ENCODE peak calls at places on chromosome 21, in ten cellular contexts. N is colonic mucosa, E is brain microvascular endothelial cell, G is foreskin fibroblast, Y is heart left ventricle, J is upper lobe of right lung, T is sigmoid colon, P is breast epithelium, X is psoas muscle, S is endodermal cell. Q is an unnamed sample.
A peak's percentile ranks its signal among the peaks of the same experiment; 100 is the strongest.

GRCh38 chr21:42123509-42123908 is 52.4 kb downstream of the UMODL1 start:
- DNase-seq in S (no peak), E (no peak), G (no peak), X (no peak), P (no peak), T (no peak), Y (no peak), J (no peak), N (no peak), Q (no peak)

GRCh38 chr21:34330055-34330454 is 33.8 kb upstream of the KCNE2 start:
- DNase-seq in J (no peak), G (no peak), E (no peak), X (no peak), P (no peak), T (no peak), N (no peak), Y (no peak), S (peak; percentile 55), Q (no peak)

GRCh38 chr21:16742116-16742515 is 770.7 kb upstream of the CXADR start:
- DNase-seq in X (peak; percentile 15), T (peak; percentile 78), S (no peak), J (no peak), E (no peak), G (no peak), Y (peak; percentile 25), P (peak; percentile 52), N (peak; percentile 23), Q (no peak)

GRCh38 chr21:35727830-35728229 is 332.5 kb downstream of the SETD4 start:
- DNase-seq in G (no peak), S (no peak), E (no peak), J (no peak), P (no peak), T (no peak), X (no peak), N (no peak), Y (no peak), Q (no peak)

GRCh38 chr21:41290106-41290799 is 26.3 kb upstream of the FAM3B start:
- DNase-seq in J (no peak), P (no peak), N (no peak), S (no peak), G (no peak), T (no peak), Y (no peak), X (no peak), E (no peak), Q (no peak)

GRCh38 chr21:39756285-39756684 is 11.3 kb downstream of the IGSF5 start:
- DNase-seq in T (no peak), J (no peak), P (no peak), S (no peak), X (no peak), Y (no peak), G (no peak), N (no peak), E (no peak), Q (no peak)

GRCh38 chr21:41497008-41497407 is 10.9 kb downstream of the TMPRSS2 start:
- DNase-seq in S (no peak), N (no peak), X (no peak), P (no peak), J (no peak), E (no peak), G (no peak), Y (no peak), T (no peak), Q (no peak)

GRCh38 chr21:25360593-25360992 is 246.7 kb downstream of the MRPL39 start:
- DNase-seq in G (peak; percentile 18), T (no peak), E (no peak), J (no peak), Y (no peak), X (no peak), P (no peak), N (no peak), S (no peak), Q (no peak)

GRCh38 chr21:42684109-42684916 is 30.9 kb downstream of the PDE9A start:
- DNase-seq in E (no peak), P (no peak), G (no peak), J (peak; percentile 61), T (peak; percentile 77), X (no peak), N (no peak), S (no peak), Y (no peak), Q (no peak)

GRCh38 chr21:38323721-38324591 is 67.2 kb downstream of the KCNJ15 start:
- DNase-seq in E (peak; percentile 75), N (no peak), Y (no peak), G (peak; percentile 94), X (no peak), P (no peak), J (no peak), T (no peak), S (peak; percentile 58), Q (peak; percentile 40)

GRCh38 chr21:38319781-38320180 is 63.0 kb downstream of the KCNJ15 start:
- DNase-seq in T (no peak), Y (no peak), E (peak; percentile 47), J (no peak), S (no peak), X (no peak), N (no peak), P (no peak), G (peak; percentile 64), Q (no peak)

GRCh38 chr21:38325216-38325615 is 68.4 kb downstream of the KCNJ15 start:
- DNase-seq in J (no peak), X (no peak), G (no peak), P (no peak), Y (no peak), N (no peak), S (no peak), E (no peak), T (no peak), Q (peak; percentile 32)

GRCh38 chr21:38321568-38321967 is 64.8 kb downstream of the KCNJ15 start:
- DNase-seq in E (no peak), X (no peak), T (no peak), J (no peak), S (no peak), P (no peak), G (peak; percentile 56), N (no peak), Y (no peak), Q (no peak)

GRCh38 chr21:38322551-38322950 is 65.8 kb downstream of the KCNJ15 start:
- DNase-seq in G (peak; percentile 72), Y (no peak), E (no peak), P (no peak), J (no peak), N (no peak), X (no peak), S (no peak), T (no peak), Q (no peak)
- H3K4me3 ChIP-seq in G (no peak overlapping the region), Y (no peak overlapping the region), E (no peak overlapping the region), P (no peak overlapping the region), J (no peak overlapping the region), N (no peak overlapping the region), X (no peak overlapping the region), S (no peak overlapping the region), T (no peak overlapping the region), Q (no peak overlapping the region)

GRCh38 chr21:14121719-14122118 is 89.0 kb downstream of the LIPI start:
- DNase-seq in S (no peak), X (no peak), E (no peak), N (no peak), T (no peak), G (no peak), J (no peak), Y (no peak), P (no peak), Q (no peak)

GRCh38 chr21:14116080-14116481 is 94.7 kb downstream of the LIPI start:
- DNase-seq in X (no peak), J (no peak), N (no peak), E (no peak), S (no peak), G (no peak), Y (no peak), T (no peak), P (no peak), Q (no peak)

GRCh38 chr21:14115646-14116045 is 95.1 kb downstream of the LIPI start:
- DNase-seq in S (no peak), N (no peak), P (no peak), G (no peak), J (no peak), T (no peak), Y (no peak), X (no peak), E (no peak), Q (no peak)

GRCh38 chr21:14120091-14120734 is 90.5 kb downstream of the LIPI start:
- DNase-seq in G (no peak), X (no peak), N (peak; percentile 49), P (no peak), T (no peak), J (no peak), Y (no peak), E (no peak), S (peak; percentile 90), Q (no peak)

GRCh38 chr21:14119038-14119437 is 91.7 kb downstream of the LIPI start:
- DNase-seq in S (peak; percentile 49), P (no peak), N (no peak), G (no peak), Y (no peak), E (no peak), T (no peak), X (no peak), J (no peak), Q (no peak)
- TF ChIP-seq CTCF in S (peak; percentile 63), P (no peak), N (no peak), G (no peak), Y (no peak), E (no peak), T (no peak), X (no peak), J (no peak), Q (no peak)

GRCh38 chr21:14451520-14451919 is 68.6 kb upstream of the HSPA13 start:
- DNase-seq in G (no peak), Y (no peak), T (no peak), N (no peak), X (no peak), P (no peak), J (no peak), E (no peak), S (no peak), Q (no peak)
- H3K4me3 ChIP-seq in G (no peak overlapping the region), Y (no peak overlapping the region), T (no peak overlapping the region), N (no peak overlapping the region), X (no peak overlapping the region), P (no peak overlapping the region), J (no peak overlapping the region), E (no peak overlapping the region), S (no peak overlapping the region), Q (no peak overlapping the region)

DNA sequence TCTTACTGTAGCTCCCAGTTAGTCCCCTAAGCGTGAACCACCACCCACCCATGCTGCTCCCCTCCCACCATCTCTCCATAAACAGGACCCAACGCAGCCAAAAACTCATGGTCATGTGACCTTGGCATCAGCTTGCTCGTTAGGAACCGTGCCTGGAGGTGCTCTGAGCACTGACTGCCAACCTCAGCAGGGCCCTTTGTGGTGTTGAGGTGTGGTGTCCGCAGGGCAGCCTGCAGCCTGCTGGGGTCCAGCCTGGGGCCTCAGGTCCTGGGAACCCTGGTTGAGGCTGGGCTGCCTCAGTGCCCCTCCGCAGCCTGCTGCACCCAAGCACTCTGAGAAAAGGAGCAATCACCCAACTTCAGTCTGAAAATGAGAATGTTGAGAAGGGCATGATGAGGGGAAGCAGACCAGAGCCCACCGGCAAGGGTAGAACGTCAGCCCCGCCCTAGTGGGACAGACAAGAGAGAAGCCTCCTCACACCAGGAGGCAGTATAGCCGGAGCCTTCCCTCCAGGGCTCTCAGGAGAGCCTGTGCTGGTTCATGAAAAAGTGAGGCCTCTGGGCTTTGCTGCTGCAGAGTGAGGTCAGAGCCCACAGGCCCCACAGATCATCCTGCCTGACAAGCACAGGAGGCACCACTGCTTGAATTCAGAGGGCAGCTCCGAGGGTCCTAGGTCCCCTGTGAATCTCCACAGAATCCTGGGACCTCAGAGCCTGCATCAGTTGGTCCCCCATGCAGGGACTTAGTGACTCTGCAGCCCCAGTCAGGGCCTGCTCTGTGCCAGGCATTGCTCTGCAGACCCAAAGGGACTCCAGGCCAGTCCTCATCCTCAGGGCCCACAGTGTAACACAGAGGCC is 4.9 kb upstream of the COL6A2 start:
- DNase-seq in S (peak; percentile 37), X (no peak), J (peak; percentile 59), T (peak; percentile 90), P (peak; percentile 15), Y (no peak), E (no peak), N (no peak), G (peak; percentile 65), Q (peak; percentile 54)
- TF ChIP-seq CTCF in S (no peak), X (no peak), J (no peak), T (no peak), P (no peak), Y (no peak), E (peak; percentile 30), N (no peak), G (peak; percentile 12), Q (no peak)